ENCODE peak calls at places on chromosome 1, in five cellular contexts. One of them, this sample, is unnamed.

GRCh38 chr1:3678361-3679097 is 26.2 kb downstream of the TP73 start:
- DNase-seq in NCI-H2029: no peak
- DNase-seq in NAMALWA: peak
- DNase-seq in GM12891: no peak
- DNase-seq in stimulated activated CD4-positive, alpha-beta T cell treated with anti-CD3 and anti-CD28 coated beads, Interleukin-15, amount 100 ng/mL, for 48 hours: no peak
- DNase-seq in this sample: peak

GRCh38 chr1:151165281-151165737 is 393 bp downstream of the LYSMD1 start:
- DNase-seq in NAMALWA: no peak
- DNase-seq in GM12891: no peak
- DNase-seq in stimulated activated CD4-positive, alpha-beta T cell treated with anti-CD3 and anti-CD28 coated beads, Interleukin-15, amount 100 ng/mL, for 48 hours: no peak
- DNase-seq in NCI-H2029: no peak
- DNase-seq in this sample: peak

GRCh38 chr1:101005871-101006270 is 19.7 kb downstream of the DPH5 start:
- DNase-seq in GM12891: no peak
- DNase-seq in stimulated activated CD4-positive, alpha-beta T cell treated with anti-CD3 and anti-CD28 coated beads, Interleukin-15, amount 100 ng/mL, for 48 hours: no peak
- DNase-seq in NAMALWA: no peak
- DNase-seq in NCI-H2029: no peak
- DNase-seq in this sample: no peak

GRCh38 chr1:116504308-116505156 is 66.3 kb downstream of the CD58 start:
- DNase-seq in GM12891: peak
- DNase-seq in stimulated activated CD4-positive, alpha-beta T cell treated with anti-CD3 and anti-CD28 coated beads, Interleukin-15, amount 100 ng/mL, for 48 hours: peak
- DNase-seq in NCI-H2029: no peak
- DNase-seq in NAMALWA: peak
- DNase-seq in this sample: peak

GRCh38 chr1:227786673-227787512 is 28.6 kb upstream of the PRSS38 start:
- DNase-seq in stimulated activated CD4-positive, alpha-beta T cell treated with anti-CD3 and anti-CD28 coated beads, Interleukin-15, amount 100 ng/mL, for 48 hours: no peak
- DNase-seq in GM12891: peak
- DNase-seq in NCI-H2029: no peak
- DNase-seq in NAMALWA: no peak
- DNase-seq in this sample: no peak

GRCh38 chr1:12424150-12424549 is 193.9 kb downstream of the DHRS3 start:
- DNase-seq in NAMALWA: no peak
- DNase-seq in NCI-H2029: no peak
- DNase-seq in GM12891: no peak
- DNase-seq in stimulated activated CD4-positive, alpha-beta T cell treated with anti-CD3 and anti-CD28 coated beads, Interleukin-15, amount 100 ng/mL, for 48 hours: no peak
- DNase-seq in this sample: peak

GRCh38 chr1:2604156-2604853 is 17.7 kb downstream of the PRXL2B start:
- DNase-seq in NCI-H2029: no peak
- DNase-seq in GM12891: no peak
- DNase-seq in NAMALWA: no peak
- DNase-seq in stimulated activated CD4-positive, alpha-beta T cell treated with anti-CD3 and anti-CD28 coated beads, Interleukin-15, amount 100 ng/mL, for 48 hours: no peak
- DNase-seq in this sample: no peak

GRCh38 chr1:186330758-186331157 is 44.3 kb downstream of the TPR start:
- DNase-seq in NAMALWA: peak
- DNase-seq in stimulated activated CD4-positive, alpha-beta T cell treated with anti-CD3 and anti-CD28 coated beads, Interleukin-15, amount 100 ng/mL, for 48 hours: no peak
- DNase-seq in NCI-H2029: no peak
- DNase-seq in GM12891: no peak
- DNase-seq in this sample: no peak

GRCh38 chr1:178625695-178626094 is 99.3 kb upstream of the RALGPS2 start:
- DNase-seq in NCI-H2029: no peak
- DNase-seq in stimulated activated CD4-positive, alpha-beta T cell treated with anti-CD3 and anti-CD28 coated beads, Interleukin-15, amount 100 ng/mL, for 48 hours: no peak
- DNase-seq in GM12891: no peak
- DNase-seq in NAMALWA: no peak
- DNase-seq in this sample: peak

This sample was measured in MCF 10A.